ENCODE peak calls at places on chromosomes 2 and 18, in eight cellular contexts. D is AG09309, S is cardiac muscle cell, I is epithelial cell of esophagus, T is dorsolateral prefrontal cortex, H is tibial nerve, Z is adrenal gland, R is bronchial epithelial cell. W is an unnamed sample.

GRCh38 chr2:174344716-174345472 is 10.1 kb downstream of the SP9 start:
- DNase-seq in D (no peak), S (peak), I (peak), T (no peak), H (no peak), Z (no peak), R (peak), W (peak)

GRCh38 chr2:45001629-45002385 is 7.4 kb downstream of the SIX2 start:
- DNase-seq in D (no peak), S (no peak), I (no peak), T (no peak), H (no peak), Z (no peak), R (no peak), W (no peak)

GRCh38 chr2:172095905-172096660 is 6.6 kb downstream of the DLX2 start:
- DNase-seq in D (no peak), S (no peak), I (no peak), T (no peak), H (no peak), Z (no peak), R (no peak), W (no peak)

GRCh38 chr2:70498054-70498453 is 55.6 kb downstream of the TGFA start:
- DNase-seq in D (no peak), S (no peak), I (peak), T (no peak), H (no peak), Z (no peak), R (peak), W (no peak)

GRCh38 chr2:42786561-42787345 is 5.6 kb downstream of the HAAO start:
- DNase-seq in D (no peak), S (no peak), I (no peak), T (no peak), H (no peak), Z (no peak), R (no peak), W (no peak)

GRCh38 chr2:128260239-128261138 is 58.2 kb downstream of the HS6ST1 start:
- DNase-seq in D (peak), S (peak), I (peak), T (peak), H (no peak), Z (peak), R (peak), W (peak)

GRCh38 chr2:54655051-54655809 is 68.2 kb upstream of the EML6 start:
- DNase-seq in D (no peak), S (no peak), I (no peak), T (no peak), H (no peak), Z (no peak), R (no peak), W (no peak)

GRCh38 chr18:62460851-62461300 is 61.9 kb upstream of the ZCCHC2 start:
- DNase-seq in D (no peak), S (peak), I (no peak), T (no peak), H (no peak), Z (peak), R (no peak), W (no peak)

GRCh38 chr2:166632616-166633015 is 138.6 kb upstream of the SCN7A start:
- DNase-seq in D (no peak), S (peak), I (peak), T (no peak), H (no peak), Z (no peak), R (peak), W (peak)

GRCh38 chr2:36618381-36618780 is 20.4 kb upstream of the FEZ2 start:
- DNase-seq in D (no peak), S (peak), I (peak), T (no peak), H (no peak), Z (peak), R (peak), W (peak)

GRCh38 chr18:75208055-75208835 is 694 bp downstream of the PTGR3 start:
- DNase-seq in D (no peak), S (peak), I (peak), T (peak), H (peak), Z (peak), R (peak), W (no peak)

GRCh38 chr2:241228081-241228859 is 39.8 kb downstream of the ANO7 start:
- DNase-seq in D (no peak), S (no peak), I (no peak), T (no peak), H (no peak), Z (no peak), R (no peak), W (no peak)

GRCh38 chr2:98936917-98937351 is 909 bp upstream of the CRACDL start:
- DNase-seq in D (no peak), S (no peak), I (no peak), T (no peak), H (no peak), Z (no peak), R (no peak), W (no peak)
- H3K4me3 ChIP-seq in D (no peak), S (no peak), I (no peak), T (peak), H (peak), Z (no peak), R (peak), W (no peak)

DNA sequence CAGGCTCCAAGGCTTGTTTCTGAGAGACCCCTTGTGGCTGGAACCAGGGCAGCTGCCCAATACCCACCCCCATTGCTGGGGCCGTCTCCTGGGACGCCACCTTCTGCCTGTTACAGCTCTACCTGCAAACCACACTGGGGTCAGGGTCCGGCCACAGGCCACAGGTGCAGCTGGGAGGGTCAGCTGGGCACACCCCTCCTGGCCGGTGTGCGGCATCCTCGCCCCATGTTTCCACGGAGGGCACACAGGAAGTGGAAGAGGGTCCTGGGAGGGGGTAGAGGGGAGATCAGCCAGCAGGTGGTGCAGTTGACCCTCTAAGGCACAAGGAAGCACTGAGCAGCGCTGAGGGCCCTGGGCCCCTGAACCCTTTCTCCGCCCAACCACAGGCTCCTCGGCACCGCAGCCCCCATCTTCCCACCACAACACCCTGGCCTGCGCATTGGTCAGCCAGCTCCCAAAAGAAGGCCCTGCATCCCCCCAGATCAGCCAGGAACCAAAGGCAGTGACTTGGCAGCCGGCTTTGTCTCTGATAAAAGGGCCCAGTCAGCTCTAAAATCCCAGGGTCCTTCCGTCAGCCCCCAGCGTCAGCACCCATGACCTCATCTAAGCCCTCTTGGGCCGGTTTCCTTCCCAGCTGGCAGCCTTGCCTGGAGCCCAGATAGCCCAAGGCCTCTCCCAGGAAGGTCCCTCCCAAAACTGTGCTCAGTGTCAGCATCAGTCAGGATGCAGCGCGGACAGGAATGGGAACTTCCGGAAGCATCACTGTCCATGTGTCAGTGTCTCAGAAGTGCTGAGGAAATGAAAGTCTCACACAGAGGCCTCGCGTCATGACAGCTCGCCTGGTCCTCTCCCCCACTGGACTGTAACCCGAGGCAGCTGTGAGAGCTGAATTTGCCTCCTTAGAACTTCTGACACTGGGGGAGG is 1.7 kb downstream of the ERFE start:
- DNase-seq in D (no peak), S (peak), I (no peak), T (peak), H (no peak), Z (no peak), R (no peak), W (no peak)
- TF ChIP-seq CTCF in D (no peak), S (peak), I (no peak), T (peak), H (no peak), Z (no peak), R (peak), W (peak)

GRCh38 chr18:67514901-67515540 is 1.5 kb downstream of the DSEL start:
- DNase-seq in D (no peak), S (no peak), I (no peak), T (no peak), H (no peak), Z (no peak), R (no peak), W (no peak)
- H3K4me3 ChIP-seq in D (peak), S (peak), I (no peak), T (peak), H (no peak), Z (peak), R (no peak), W (peak)

DNA sequence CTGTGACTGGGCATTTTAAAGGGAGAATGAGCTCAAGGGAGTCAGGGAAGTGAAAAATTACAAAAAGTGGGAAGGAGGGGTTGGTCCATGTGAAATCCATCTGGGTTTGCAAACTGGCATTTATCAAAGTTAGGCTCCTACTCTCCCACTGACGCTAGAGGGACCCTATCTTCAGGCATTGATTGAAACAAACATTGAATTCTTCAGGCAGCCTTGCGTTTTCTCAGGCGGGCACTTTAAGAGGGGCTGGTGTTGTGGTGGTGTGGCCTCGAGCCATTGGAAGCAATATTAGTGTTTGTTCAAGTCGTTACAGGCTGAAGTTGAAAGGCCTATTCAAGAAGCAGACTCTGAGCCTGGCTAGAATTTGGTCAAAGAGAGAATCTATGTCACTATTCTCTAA is 36.6 kb downstream of the STON1 start:
- DNase-seq in D (no peak), S (peak), I (peak), T (no peak), H (no peak), Z (no peak), R (no peak), W (peak)
- TF ChIP-seq CTCF in D (peak), S (peak), I (peak), T (peak), H (no peak), Z (no peak), R (peak), W (peak)

GRCh38 chr2:223944166-223944703 is 900 bp downstream of the WDFY1 start:
- DNase-seq in D (no peak), S (no peak), I (peak), T (peak), H (peak), Z (peak), R (no peak), W (no peak)

GRCh38 chr2:223944704-223945531 is at the start of gene WDFY1:
- DNase-seq in D (peak), S (peak), I (peak), T (peak), H (peak), Z (peak), R (peak), W (peak)

GRCh38 chr2:223941579-223942277 is 3.4 kb downstream of the WDFY1 start:
- DNase-seq in D (peak), S (peak), I (peak), T (no peak), H (no peak), Z (peak), R (peak), W (peak)

GRCh38 chr2:223943561-223944008 is 1.6 kb downstream of the WDFY1 start:
- DNase-seq in D (no peak), S (peak), I (peak), T (no peak), H (no peak), Z (peak), R (peak), W (no peak)

DNA sequence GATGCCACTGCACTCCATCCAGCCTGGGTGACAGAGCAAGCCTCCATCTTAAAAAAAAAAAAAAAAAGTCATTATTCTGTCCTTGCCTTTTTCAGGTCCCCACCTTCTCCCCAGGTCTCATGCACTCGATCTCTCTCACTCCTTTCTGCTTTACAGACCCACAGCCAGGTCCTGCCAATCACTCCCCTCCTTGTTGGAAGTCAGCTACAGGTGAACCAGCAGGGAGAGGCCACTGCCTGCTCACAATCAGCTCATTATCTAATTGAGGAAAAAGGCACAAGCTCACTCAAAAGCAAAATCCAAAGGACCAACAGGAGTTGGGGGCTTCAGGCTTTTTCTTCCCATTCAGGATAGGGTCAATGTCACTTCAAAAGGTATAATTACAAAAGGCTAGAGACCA is 2.0 kb downstream of the WDFY1 start:
- DNase-seq in D (no peak), S (no peak), I (no peak), T (no peak), H (no peak), Z (no peak), R (no peak), W (no peak)
- H3K4me3 ChIP-seq in D (peak), S (no peak), I (peak), T (peak), H (peak), Z (no peak), R (no peak), W (peak)

DNA sequence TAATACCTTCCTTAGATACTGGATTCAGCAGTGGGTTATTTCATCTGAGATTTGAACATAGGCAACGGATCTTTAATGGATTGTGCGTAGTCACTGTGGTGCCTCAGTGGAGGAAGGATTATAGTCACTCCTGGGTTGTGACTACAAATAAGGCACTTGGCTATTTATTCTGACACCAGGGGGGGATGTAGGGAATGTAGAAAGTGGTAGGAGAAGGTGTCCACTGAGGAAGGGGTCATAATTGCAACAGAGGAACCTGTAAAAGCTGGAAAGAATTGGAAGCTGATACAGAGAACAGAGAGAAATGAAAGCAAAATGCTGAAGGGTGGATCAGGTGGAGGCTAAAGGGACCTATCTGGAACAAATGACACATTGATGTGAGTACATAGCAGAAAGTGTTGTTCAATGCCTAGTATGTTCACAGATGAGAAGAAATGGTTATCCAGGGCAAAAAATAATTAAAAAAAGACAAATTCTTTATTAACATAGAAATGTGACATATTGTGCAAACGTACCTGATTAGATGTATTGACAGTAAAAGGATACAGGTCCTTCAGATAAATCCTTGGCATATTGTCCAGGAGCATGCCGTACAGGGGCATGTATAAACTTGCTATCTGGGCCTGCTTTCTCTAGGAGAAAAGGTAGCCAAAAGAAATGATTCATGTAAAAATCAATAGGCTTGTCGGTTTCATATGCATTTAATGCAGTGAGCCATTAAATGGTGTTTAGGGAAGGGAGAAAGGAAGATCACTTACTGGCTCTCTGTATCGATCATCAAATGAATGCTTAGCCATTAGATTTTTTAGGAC is 91.2 kb upstream of the CCDC195 start:
- DNase-seq in D (no peak), S (no peak), I (peak), T (no peak), H (no peak), Z (no peak), R (peak), W (no peak)
- TF ChIP-seq CTCF in D (no peak), S (no peak), I (peak), T (no peak), H (no peak), Z (no peak), R (peak), W (peak)

GRCh38 chr2:214034417-214034816 is 376.4 kb upstream of the VWC2L start:
- DNase-seq in D (no peak), S (no peak), I (no peak), T (no peak), H (no peak), Z (no peak), R (no peak), W (no peak)
- H3K4me3 ChIP-seq in D (no peak), S (no peak), I (no peak), T (no peak), H (no peak), Z (no peak), R (no peak), W (no peak)

DNA sequence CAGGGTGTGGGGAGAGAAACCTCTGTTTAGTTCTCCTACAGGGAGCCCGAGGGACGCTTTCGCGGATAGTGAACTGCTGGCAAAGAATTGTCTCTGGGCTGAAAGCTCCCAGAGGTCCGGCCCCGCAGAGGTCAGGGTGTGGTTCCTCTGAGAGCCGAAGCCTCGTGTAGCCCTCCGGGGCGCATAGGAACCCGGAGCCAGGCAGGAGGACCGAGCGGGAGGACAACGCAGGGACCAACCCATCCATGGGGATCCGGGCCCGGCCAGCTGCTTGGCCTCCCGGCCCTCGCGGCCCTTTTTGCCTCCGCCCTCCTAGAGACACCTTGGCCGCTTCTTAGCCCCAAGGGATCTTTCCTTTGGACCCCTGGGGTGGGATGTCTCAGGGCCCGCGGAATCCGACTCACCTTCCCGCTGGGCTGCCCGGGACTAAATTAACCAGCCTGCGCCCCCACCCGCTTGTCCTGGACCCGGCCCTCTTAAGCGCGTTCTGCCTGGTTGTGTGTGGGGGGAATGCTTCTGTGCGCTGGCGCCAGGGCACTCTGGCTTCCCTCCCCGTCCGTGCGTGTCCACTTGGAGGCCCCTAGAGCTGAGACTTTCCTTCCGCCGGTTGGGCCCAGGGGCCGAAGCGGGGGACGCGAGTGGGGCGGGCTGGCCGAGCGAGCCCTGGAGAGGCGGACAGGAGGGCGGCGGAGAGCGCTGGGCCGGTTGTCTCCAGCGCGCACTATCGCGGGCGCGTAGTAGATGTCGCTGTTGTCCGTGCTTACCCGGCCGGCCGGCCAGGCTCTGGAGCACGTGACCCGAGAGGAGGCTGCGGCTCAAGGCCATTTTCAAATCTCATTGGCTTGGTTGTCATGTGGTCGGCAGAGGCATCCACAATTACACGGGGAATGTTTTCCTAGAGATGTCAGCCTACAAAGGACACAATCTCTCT is at the start of gene HOXD10:
- DNase-seq in D (no peak), S (no peak), I (no peak), T (no peak), H (no peak), Z (no peak), R (no peak), W (no peak)
- TF ChIP-seq CTCF in D (no peak), S (no peak), I (no peak), T (no peak), H (no peak), Z (no peak), R (no peak), W (no peak)

GRCh38 chr2:173298536-173299097 is 56.1 kb upstream of the CDCA7 start:
- DNase-seq in D (no peak), S (peak), I (no peak), T (no peak), H (no peak), Z (no peak), R (no peak), W (no peak)
- H3K4me3 ChIP-seq in D (no peak), S (no peak), I (no peak), T (no peak), H (no peak), Z (no peak), R (no peak), W (no peak)

DNA sequence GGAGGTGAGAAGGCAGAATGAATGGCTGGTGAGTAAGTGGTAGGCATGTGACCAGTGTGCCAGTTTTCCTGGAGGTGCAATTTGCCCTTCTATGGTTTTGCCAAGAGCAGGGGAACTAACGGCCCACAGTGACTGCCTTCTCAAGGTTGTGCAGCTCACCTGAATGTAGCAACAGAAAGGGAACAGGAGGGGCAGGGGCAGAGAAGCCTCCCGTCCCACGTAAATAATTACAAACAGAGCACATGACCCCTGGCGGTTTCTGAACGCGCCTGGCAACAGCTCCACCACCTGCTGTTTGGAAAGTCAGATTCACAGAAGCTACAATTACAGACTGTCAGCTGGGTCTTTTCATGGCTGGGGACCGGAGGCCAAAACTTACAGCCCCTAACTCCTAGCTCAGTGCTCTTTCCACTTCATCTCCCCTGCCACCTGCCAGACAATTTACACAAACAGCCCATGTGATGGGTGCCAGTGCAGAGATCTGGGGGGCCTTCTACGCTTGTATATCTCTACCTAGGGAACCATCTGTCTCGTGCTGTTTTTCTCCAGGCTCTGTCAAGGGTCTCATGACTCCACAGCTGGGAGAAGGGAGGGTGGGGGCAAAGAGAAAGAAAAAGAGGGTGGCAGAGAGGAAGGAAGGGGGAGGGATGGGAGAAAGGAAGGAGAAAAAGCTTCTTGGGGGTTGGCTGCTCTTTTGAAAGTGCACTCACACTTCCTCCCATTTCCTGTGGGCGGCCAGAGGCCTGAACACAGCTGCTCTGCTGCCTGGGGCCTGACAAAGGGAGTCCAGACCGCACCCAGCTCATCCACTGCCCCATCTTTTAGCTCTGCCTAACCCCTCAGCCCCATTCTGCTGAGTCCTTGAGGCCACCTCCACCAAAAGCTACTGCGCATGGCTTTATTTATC is 69.5 kb downstream of the POLR1A start:
- DNase-seq in D (no peak), S (peak), I (peak), T (peak), H (peak), Z (peak), R (peak), W (peak)
- TF ChIP-seq CTCF in D (peak), S (peak), I (peak), T (peak), H (peak), Z (no peak), R (peak), W (peak)

W was measured in astrocyte of the cerebellum.